ENCODE peak calls at places on chromosomes 7 and 10, in four cellular contexts. B, K, J and O are unnamed samples.

GRCh38 chr7:6480323-6480660 is 32.5 kb upstream of the DAGLB start:
- DNase-seq in J (no peak), B (no peak), K (no peak), O (no peak)

GRCh38 chr10:25398680-25399079 is 223.9 kb downstream of the GPR158 start:
- DNase-seq in K (no peak), J (no peak), B (no peak), O (no peak)

GRCh38 chr10:88127266-88127665 is 263.8 kb downstream of the PTEN start:
- DNase-seq in K (no peak), J (no peak), B (no peak), O (no peak)

GRCh38 chr10:48703776-48704555 is 19.3 kb downstream of the WDFY4 start:
- DNase-seq in J (no peak), K (no peak), B (no peak), O (no peak)

GRCh38 chr7:108329514-108329913 is 126.7 kb downstream of the NRCAM start:
- DNase-seq in B (no peak), K (no peak), J (no peak), O (no peak)

GRCh38 chr10:47264797-47265281 is 35.2 kb upstream of the GDF10 start:
- DNase-seq in B (peak; percentile 51), J (no peak), K (no peak), O (no peak)

GRCh38 chr7:39749177-39749576 is 125.8 kb downstream of the RALA start:
- DNase-seq in B (no peak), K (no peak), J (no peak), O (no peak)

GRCh38 chr7:7247658-7248057 is 65.3 kb downstream of the C1GALT1 start:
- DNase-seq in K (no peak), J (no peak), B (no peak), O (no peak)

GRCh38 chr10:78846770-78847169 is 222.0 kb upstream of the ZMIZ1 start:
- DNase-seq in B (no peak), K (peak; percentile 53), J (no peak), O (peak; percentile 29)

GRCh38 chr10:129199826-129200225 is 267.2 kb upstream of the MGMT start:
- DNase-seq in J (no peak), B (no peak), K (no peak), O (no peak)

GRCh38 chr10:112852308-112852707 is 97.7 kb upstream of the TCF7L2 start:
- DNase-seq in B (no peak), J (no peak), K (no peak), O (peak; percentile 26)

GRCh38 chr7:69953319-69954067 is 355.2 kb downstream of the AUTS2 start:
- DNase-seq in B (no peak), J (no peak), K (no peak), O (no peak)

GRCh38 chr10:114491419-114491818 is 87.1 kb upstream of the AFAP1L2 start:
- DNase-seq in K (no peak), B (no peak), J (peak; percentile 80), O (peak; percentile 46)

GRCh38 chr7:13017325-13017853 is 330.0 kb downstream of the ARL4A start:
- DNase-seq in K (no peak), J (no peak), B (peak; percentile 100), O (no peak)

GRCh38 chr7:102874166-102874829 is 38.5 kb upstream of the LRRC17 start:
- DNase-seq in J (no peak), K (no peak), B (peak; percentile 73), O (no peak)

GRCh38 chr7:1927942-1928341 is 257.9 kb downstream of the ELFN1 start:
- DNase-seq in B (no peak), J (no peak), K (peak; percentile 1), O (no peak)

GRCh38 chr10:68594405-68594804 is 34.3 kb downstream of the TET1 start:
- DNase-seq in B (no peak), J (no peak), K (no peak), O (no peak)

GRCh38 chr7:104089622-104090021 is 100.2 kb upstream of the RELN start:
- DNase-seq in K (no peak), B (no peak), J (no peak), O (no peak)

GRCh38 chr7:116393654-116394053 is 105.9 kb upstream of the CAV2 start:
- DNase-seq in B (no peak), J (no peak), K (peak; percentile 36), O (peak; percentile 27)

GRCh38 chr10:91163269-91163708 is 57.2 kb upstream of the PCGF5 start:
- DNase-seq in K (peak; percentile 73), J (peak; percentile 79), B (peak; percentile 41), O (peak; percentile 79)

GRCh38 chr10:99582255-99582770 is 37.9 kb downstream of the SLC25A28 start:
- DNase-seq in B (no peak), K (no peak), J (no peak), O (no peak)

GRCh38 chr7:24336461-24336860 is 52.5 kb downstream of the NPY start:
- DNase-seq in K (no peak), B (peak; percentile 5), J (no peak), O (no peak)

GRCh38 chr7:821688-822087 is 10.6 kb upstream of the SUN1 start:
- DNase-seq in J (no peak), K (peak; percentile 18), B (no peak), O (no peak)

GRCh38 chr7:8126768-8127167 is 135.2 kb downstream of the ICA1 start:
- DNase-seq in B (peak; percentile 41), K (no peak), J (no peak), O (no peak)

GRCh38 chr10:12780634-12781601 is 220.6 kb downstream of the CCDC3 start:
- DNase-seq in J (no peak), B (no peak), K (no peak), O (no peak)

GRCh38 chr7:137636376-137636775 is 210.4 kb downstream of the DGKI start:
- DNase-seq in K (no peak), J (no peak), B (no peak), O (no peak)

GRCh38 chr10:77756319-77757232 is 119.0 kb upstream of the KCNMA1 start:
- DNase-seq in K (no peak), J (no peak), B (peak; percentile 59), O (peak; percentile 33)

GRCh38 chr10:89785095-89785494 is 83.7 kb downstream of the KIF20B start:
- DNase-seq in B (no peak), K (no peak), J (no peak), O (no peak)

GRCh38 chr7:88069093-88069492 is 135.0 kb downstream of the ADAM22 start:
- DNase-seq in J (no peak), B (no peak), K (no peak), O (no peak)

GRCh38 chr10:28095791-28096367 is 97.0 kb upstream of the ODAD2 start:
- DNase-seq in J (no peak), B (no peak), K (no peak), O (no peak)

GRCh38 chr7:65276822-65277221 is 96.8 kb upstream of the ZNF92 start:
- DNase-seq in K (no peak), B (no peak), J (no peak), O (no peak)
- H3K27ac ChIP-seq in K (no peak overlapping the region), B (no peak overlapping the region), J (no peak overlapping the region), O (no peak overlapping the region)

DNA sequence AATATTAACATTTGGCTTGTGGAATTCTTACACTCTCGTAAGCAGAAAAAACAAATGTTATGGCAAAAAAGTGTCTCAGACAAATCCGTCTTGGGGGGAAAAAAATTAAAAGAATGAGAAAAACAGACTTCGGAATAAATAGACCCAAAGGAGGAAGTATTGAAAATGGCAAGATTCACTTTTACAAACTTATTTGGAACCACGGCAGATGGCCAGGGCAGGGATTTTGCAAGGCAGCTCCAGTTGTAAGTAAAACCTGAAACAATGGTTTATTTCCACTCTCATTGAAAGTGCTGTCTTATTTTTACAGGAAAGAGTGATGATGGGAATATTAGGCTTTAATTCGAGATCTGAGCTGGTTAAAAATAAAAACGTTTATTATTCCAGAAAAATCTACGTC is 1.5 kb upstream of the ZNF438 start:
- DNase-seq in B (no peak), K (no peak), J (no peak), O (peak; percentile 54)
- TF ChIP-seq CTCF in B (no peak), K (no peak), J (no peak), O (no peak)

DNA sequence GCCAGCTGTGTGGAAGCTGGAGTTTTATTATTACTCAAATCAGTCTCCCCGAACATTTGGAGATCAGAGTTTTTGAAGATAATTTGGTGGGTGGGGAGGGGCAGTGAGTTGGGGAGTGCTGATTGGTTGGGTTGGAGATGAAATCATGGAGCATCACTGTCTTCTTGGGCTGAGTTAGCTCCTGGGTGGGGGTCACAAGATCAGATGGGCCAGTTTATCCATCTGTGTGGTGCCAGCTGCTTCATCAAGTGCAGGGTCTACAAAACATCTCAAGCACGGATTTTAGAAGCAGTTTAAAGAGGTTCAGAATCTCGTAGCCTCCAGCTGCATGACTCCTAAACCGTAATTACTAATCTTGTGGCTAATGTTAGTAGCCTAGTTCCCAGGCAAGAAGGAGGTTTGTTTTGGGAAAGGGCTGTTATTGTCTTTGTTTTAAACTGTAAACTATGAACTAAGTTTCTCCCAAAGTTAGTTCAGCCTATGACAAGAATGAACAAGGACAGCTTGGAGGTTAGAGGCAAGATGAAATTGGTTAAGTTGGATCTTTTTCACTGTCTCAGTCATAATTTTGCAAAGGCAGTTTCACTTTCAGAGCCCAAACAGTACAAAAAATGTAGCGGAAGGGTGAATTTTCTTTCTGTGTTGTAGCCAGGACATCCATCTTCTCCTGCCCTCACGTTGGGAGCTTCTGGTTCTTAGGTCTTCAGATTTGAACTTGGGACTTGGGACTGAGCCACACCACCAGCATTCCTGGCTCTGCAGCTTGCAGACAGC is 43.1 kb downstream of the KLF6 start:
- DNase-seq in J (no peak), K (no peak), B (no peak), O (no peak)
- H3K27ac ChIP-seq in J (peak overlapping the region; percentile 38), K (no peak overlapping the region), B (no peak overlapping the region), O (no peak overlapping the region)

DNA sequence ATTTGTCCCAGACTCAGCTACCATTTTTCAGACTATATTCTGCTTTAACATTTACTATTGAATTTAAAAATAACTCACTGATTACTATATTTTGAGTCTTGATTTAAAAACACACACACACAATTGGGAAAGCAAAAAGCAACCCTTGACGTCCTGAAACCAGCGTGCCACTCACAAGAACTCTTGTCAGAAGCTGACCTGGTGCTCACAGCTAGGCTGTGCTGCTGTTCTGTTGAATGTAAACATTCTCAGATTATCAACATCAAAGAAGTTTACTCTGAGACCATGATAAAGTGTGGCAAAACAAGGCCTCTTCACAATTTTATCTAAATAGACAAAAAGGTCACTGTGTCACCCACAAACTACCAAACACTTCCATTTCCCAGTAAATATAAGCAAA is 62.6 kb upstream of the CACNA2D1 start:
- DNase-seq in K (no peak), J (no peak), B (no peak), O (no peak)
- TF ChIP-seq CTCF in K (no peak), J (no peak), B (no peak), O (no peak)

DNA sequence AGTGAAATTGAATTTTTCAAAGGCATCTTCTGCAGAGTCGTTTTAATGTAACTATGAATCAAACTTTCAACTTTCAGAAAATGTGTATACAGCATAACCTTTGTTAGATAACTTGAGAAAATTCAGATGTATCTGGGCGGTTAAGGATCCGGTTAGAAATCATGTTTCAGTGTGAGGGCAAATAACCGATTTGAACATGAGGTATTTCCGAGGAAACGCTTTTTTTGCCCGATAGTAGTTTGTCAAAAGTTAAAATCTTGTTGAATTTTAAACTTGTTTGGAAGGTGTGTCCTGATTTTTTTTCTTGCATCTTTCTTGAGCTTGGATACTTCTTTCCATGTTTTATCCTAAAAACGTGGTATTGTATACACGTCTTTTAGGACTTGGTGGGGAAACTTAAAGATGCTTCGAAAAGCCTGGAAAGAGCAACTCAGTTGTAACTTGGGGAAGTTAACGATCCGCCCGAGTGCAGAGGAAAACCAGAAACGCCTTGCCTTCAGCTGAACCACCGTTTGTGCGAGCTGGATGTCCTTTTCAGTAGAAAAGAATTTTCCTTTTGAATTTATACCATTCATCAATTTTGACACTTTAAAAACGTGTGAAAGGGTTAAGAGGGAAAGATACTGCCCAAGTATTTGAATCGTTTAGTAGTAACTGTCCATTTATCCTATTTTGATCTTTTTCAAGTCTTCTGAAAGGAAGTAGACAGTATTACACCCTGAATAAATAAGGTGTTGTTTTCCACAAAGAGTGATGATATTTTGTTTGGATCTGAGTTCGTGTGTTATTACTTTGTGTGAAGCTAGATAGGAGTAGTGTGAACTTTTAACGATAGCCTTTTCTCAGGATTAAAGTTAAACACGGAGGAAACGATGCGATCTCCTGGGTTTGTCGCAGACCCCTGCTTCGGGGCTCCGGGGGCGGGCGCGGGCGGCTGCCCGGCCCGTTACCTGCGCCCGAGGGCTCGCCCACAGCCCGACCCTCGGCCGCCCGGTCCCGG is 1.0 kb upstream of the BMI1 start:
- DNase-seq in K (no peak), B (no peak), J (no peak), O (no peak)
- H3K27ac ChIP-seq in K (peak overlapping the region; percentile 88), B (peak overlapping the region; percentile 57), J (peak overlapping the region; percentile 91), O (peak overlapping the region; percentile 78)